ENCODE peak calls at places on chromosomes 2 and 18, in four cellular contexts. J, M, Q and S are unnamed samples. For H3K9me3, the result is how much of the 10 kb centered on the place peaks cover.

GRCh38 chr2:131093066-131093842 is at the start of gene FAM168B:
- DNase-seq in J (peak), M (peak), Q (peak), S (peak)

GRCh38 chr2:241112592-241112991 is 10.5 kb upstream of the MTERF4 start:
- DNase-seq in J (no peak), M (no peak), Q (no peak), S (no peak)

GRCh38 chr2:239590995-239591915 is 190.4 kb upstream of the HDAC4 start:
- DNase-seq in J (no peak), M (no peak), Q (peak), S (no peak)

GRCh38 chr2:102005989-102006885 is 14.5 kb downstream of the IL1R2 start:
- DNase-seq in J (no peak), M (peak), Q (no peak), S (no peak)

GRCh38 chr2:187581125-187581896 is 27.1 kb upstream of the TFPI start:
- DNase-seq in J (no peak), M (peak), Q (no peak), S (peak)

GRCh38 chr2:148096012-148096411 is 75.1 kb downstream of the MBD5 start:
- DNase-seq in J (no peak), M (peak), Q (no peak), S (no peak)

GRCh38 chr18:62763101-62763521 is 47.8 kb downstream of the PHLPP1 start:
- DNase-seq in J (no peak), M (no peak), Q (no peak), S (peak)

GRCh38 chr2:10216677-10217498 is 85.8 kb upstream of the HPCAL1 start:
- DNase-seq in J (no peak), M (no peak), Q (no peak), S (no peak)

GRCh38 chr18:64409511-64409910 is 260.6 kb upstream of the LINC00305 start:
- DNase-seq in J (no peak), M (no peak), Q (no peak), S (no peak)

GRCh38 chr2:31429759-31430438 is 15.4 kb upstream of the XDH start:
- DNase-seq in J (no peak), M (peak), Q (no peak), S (peak)

GRCh38 chr2:167237478-167237877 is 349.2 kb downstream of the XIRP2 start:
- DNase-seq in J (no peak), M (no peak), Q (no peak), S (no peak)

GRCh38 chr2:71702071-71702970 is 249.0 kb downstream of the DYSF start:
- DNase-seq in J (no peak), M (no peak), Q (no peak), S (no peak)

GRCh38 chr2:191870744-191871143 is 23.9 kb upstream of the CAVIN2 start:
- DNase-seq in J (no peak), M (no peak), Q (no peak), S (no peak)

GRCh38 chr2:143258126-143258892 is 129.1 kb downstream of the ARHGAP15 start:
- DNase-seq in J (no peak), M (no peak), Q (no peak), S (no peak)

GRCh38 chr2:240224676-240225075 is 84.2 kb upstream of the OTOS start:
- DNase-seq in J (no peak), M (peak), Q (no peak), S (no peak)

GRCh38 chr2:63059434-63060078 is 8.9 kb downstream of the OTX1 start:
- DNase-seq in J (no peak), M (no peak), Q (no peak), S (no peak)

GRCh38 chr2:70258532-70258875 is 567 bp downstream of the PCYOX1 start:
- DNase-seq in J (no peak), M (peak), Q (peak), S (peak)

GRCh38 chr18:36830141-36830495 is 1.2 kb downstream of the KIAA1328 start:
- DNase-seq in J (no peak), M (no peak), Q (no peak), S (no peak)

GRCh38 chr2:24404582-24404981 is 44.2 kb upstream of the ITSN2 start:
- DNase-seq in J (no peak), M (peak), Q (no peak), S (peak)

GRCh38 chr18:44325903-44326650 is 354.6 kb upstream of the SETBP1 start:
- DNase-seq in J (no peak), M (peak), Q (no peak), S (peak)

GRCh38 chr2:240994161-240994896 is 4.1 kb upstream of the SNED1 start:
- DNase-seq in J (no peak), M (no peak), Q (no peak), S (no peak)

GRCh38 chr2:44897406-44897805 is 44.1 kb upstream of the SIX3 start:
- DNase-seq in J (no peak), M (no peak), Q (no peak), S (no peak)

GRCh38 chr2:206570199-206570598 is 72.1 kb upstream of the FAM237A start:
- DNase-seq in J (no peak), M (no peak), Q (no peak), S (no peak)

GRCh38 chr18:54679318-54680149 is 88.5 kb downstream of the DYNAP start:
- DNase-seq in J (no peak), M (peak), Q (no peak), S (peak)

GRCh38 chr2:184302506-184302905 is 295.8 kb upstream of the ZNF804A start:
- DNase-seq in J (no peak), M (no peak), Q (no peak), S (no peak)

GRCh38 chr18:79771446-79772107 is 26.2 kb upstream of the KCNG2 start:
- DNase-seq in J (no peak), M (no peak), Q (peak), S (no peak)

DNA sequence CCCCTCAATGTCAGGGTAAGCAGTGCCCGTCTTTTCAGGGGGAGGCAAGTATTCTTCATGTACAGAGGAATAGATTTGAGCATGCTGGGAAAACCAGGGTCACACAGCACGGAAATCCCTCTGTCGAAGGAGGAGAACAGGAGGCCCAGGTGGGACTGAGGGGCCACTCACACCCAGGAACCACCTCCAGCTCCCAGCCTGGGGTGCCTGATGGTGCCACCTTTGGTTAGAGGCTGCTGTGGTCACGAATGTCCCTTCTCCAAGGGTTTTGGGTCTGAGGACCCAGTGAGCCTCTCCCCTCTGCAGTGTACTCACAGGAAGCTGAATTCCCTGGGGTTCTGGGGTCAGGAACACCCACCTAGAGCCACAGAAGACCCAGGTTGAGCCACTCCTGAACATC is 197.3 kb downstream of the ANKRD30B start:
- DNase-seq in J (no peak), M (no peak), Q (no peak), S (no peak)
- H3K9me3 ChIP-seq in J (under half), M (under half), Q (under half), S (under half)

GRCh38 chr18:45962461-45962860 is 4.7 kb downstream of the EPG5 start:
- DNase-seq in J (no peak), M (peak), Q (no peak), S (peak)

GRCh38 chr18:45962866-45963265 is 4.3 kb downstream of the EPG5 start:
- DNase-seq in J (no peak), M (peak), Q (no peak), S (no peak)

DNA sequence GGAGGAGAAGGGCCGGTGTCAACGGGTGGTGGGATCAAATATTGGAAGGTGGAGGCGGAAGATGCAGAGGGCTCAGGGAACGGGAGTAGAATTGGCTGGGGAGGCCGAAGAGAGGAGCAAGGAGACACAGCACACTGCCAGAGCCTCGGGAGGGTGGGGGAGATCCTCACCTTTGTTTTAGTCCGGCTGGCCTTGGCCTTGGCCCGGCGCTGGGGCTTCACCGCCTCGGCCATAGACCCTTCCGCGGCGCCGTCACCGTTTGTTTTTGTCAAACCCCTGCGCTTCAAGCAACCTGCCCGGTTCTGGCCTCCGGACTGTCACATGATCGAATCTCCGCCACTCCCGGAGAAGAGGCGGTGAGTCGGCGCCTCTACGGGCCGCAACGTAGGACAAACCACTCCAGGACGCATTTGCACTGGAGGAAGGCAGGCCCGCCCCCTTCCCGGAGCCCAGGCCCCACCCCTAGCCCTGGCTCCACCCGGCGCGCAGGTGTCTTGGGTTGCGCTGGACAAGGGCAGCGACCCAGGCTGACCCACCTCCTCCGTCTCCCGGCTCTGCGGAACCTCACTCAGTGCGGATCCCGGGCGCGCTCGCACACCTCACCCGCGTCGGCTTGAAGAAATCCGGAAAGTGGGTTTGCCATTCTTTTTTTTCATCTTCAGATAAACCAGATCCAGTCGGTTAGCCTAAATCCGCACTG is at the start of gene EPG5:
- DNase-seq in J (peak), M (peak), Q (peak), S (peak)
- H3K9me3 ChIP-seq in J (under half), M (under half), Q (under half), S (under half)

GRCh38 chr2:155377178-155377780 is 678.8 kb downstream of the KCNJ3 start:
- DNase-seq in J (no peak), M (peak), Q (no peak), S (peak)
- H3K9me3 ChIP-seq in J (under half), M (under half), Q (under half), S (under half)

GRCh38 chr2:115654362-115654761 is 1211.9 kb downstream of the DPP10 start:
- DNase-seq in J (no peak), M (no peak), Q (no peak), S (no peak)
- H3K9me3 ChIP-seq in J (under half), M (under half), Q (under half), S (under half)

GRCh38 chr2:165305391-165306096 is 66.3 kb downstream of the SCN2A start:
- DNase-seq in J (no peak), M (no peak), Q (no peak), S (no peak)

GRCh38 chr2:165312999-165313398 is 73.8 kb downstream of the SCN2A start:
- DNase-seq in J (no peak), M (no peak), Q (no peak), S (no peak)

GRCh38 chr2:165311949-165312348 is 72.7 kb downstream of the SCN2A start:
- DNase-seq in J (no peak), M (no peak), Q (no peak), S (no peak)

GRCh38 chr2:165307317-165307716 is 68.1 kb downstream of the SCN2A start:
- DNase-seq in J (no peak), M (no peak), Q (no peak), S (no peak)
- H3K9me3 ChIP-seq in J (under half), M (under half), Q (under half), S (under half)

GRCh38 chr2:80670763-80671162 is 366.2 kb upstream of the LRRTM1 start:
- DNase-seq in J (no peak), M (no peak), Q (no peak), S (no peak)
- H3K9me3 ChIP-seq in J (under half), M (under half), Q (under half), S (under half)

DNA sequence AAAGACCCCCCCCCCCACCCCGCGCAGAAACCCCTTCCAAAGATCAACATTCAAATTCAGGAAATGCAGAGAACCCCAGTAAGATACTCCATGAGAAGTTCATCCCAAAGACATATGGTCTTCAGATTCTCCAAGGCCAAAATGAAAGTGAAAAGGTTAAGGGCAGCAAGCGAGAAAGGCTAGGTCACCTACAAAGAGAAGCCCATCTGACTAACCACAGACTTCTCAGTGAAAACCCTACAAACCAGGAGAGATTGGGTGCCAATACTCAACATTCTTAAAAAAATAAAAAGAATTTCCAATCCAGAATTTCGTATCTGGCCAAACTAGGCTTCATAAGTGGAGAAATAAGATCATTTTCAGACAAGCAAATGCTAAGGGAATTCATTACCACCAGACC is 175.2 kb downstream of the RND3 start:
- DNase-seq in J (no peak), M (no peak), Q (no peak), S (no peak)
- H3K9me3 ChIP-seq in J (under half), M (under half), Q (under half), S (under half)

GRCh38 chr18:907880-908512 is 3.3 kb downstream of the ADCYAP1 start:
- DNase-seq in J (no peak), M (no peak), Q (no peak), S (no peak)
- H3K9me3 ChIP-seq in J (under half), M (under half), Q (under half), S (under half)

DNA sequence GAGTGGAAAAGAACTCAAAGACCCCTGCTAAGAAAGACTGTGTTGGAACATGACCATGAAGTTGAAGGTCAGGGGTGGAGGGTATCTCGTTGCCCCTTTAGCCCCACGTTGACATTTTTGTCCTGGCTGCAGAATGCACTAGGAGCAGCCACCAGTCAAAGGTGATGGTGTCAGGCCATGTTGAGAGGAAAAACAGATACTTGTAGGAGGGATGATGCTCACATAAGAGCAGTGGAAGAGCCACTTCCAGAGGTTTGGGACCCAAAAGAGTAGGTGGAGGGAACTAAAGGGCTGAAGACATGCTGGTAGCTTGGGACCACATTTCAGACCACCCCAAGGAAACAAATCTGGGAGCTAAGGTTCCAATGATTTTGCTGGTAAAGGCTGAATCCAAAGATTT is 159.0 kb downstream of the MYO3B start:
- DNase-seq in J (no peak), M (no peak), Q (no peak), S (no peak)
- H3K9me3 ChIP-seq in J (under half), M (under half), Q (under half), S (under half)

GRCh38 chr2:160268382-160268781 is 68.3 kb upstream of the ITGB6 start:
- DNase-seq in J (no peak), M (no peak), Q (no peak), S (no peak)

GRCh38 chr2:160270571-160271113 is 70.6 kb upstream of the ITGB6 start:
- DNase-seq in J (no peak), M (no peak), Q (no peak), S (no peak)

GRCh38 chr2:160269803-160270570 is 69.9 kb upstream of the ITGB6 start:
- DNase-seq in J (peak), M (peak), Q (peak), S (peak)

GRCh38 chr2:160271166-160272086 is 71.4 kb upstream of the ITGB6 start:
- DNase-seq in J (no peak), M (no peak), Q (no peak), S (no peak)

DNA sequence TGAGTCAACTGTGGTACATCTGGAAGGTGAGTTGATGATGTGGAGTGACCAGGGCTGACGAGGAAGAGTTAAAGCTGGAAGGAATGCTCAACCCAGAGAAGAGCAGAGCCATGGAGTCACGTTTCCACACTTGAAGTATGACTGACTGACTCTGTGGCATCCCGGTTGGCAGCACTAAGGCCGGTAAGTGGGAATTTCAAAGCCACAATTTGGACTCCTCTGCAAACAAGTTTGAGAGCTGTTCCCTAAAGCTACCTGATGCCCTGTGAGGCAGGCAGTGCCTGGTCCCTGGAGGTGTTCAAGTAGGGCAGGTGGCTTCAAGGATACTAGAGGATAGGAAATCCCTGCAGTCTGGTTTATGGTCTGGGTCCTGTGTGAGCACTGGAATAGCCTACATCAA is 69.3 kb upstream of the ITGB6 start:
- DNase-seq in J (no peak), M (no peak), Q (no peak), S (no peak)
- H3K9me3 ChIP-seq in J (under half), M (under half), Q (under half), S (under half)